ENCODE peak calls at places on chromosomes 16 and 17, in four cellular contexts. One of them, this sample, is unnamed. For H3K36me3, the result is how much of the 10 kb centered on the place peaks cover.

GRCh38 chr16:50238868-50239301 is 27.5 kb upstream of the ADCY7 start:
- DNase-seq in heart right ventricle: no peak
- DNase-seq in upper lobe of right lung: no peak
- DNase-seq in GM06990: no peak
- DNase-seq in this sample: no peak

GRCh38 chr17:55175788-55176425 is 88.9 kb upstream of the HLF start:
- DNase-seq in heart right ventricle: no peak
- DNase-seq in upper lobe of right lung: no peak
- DNase-seq in GM06990: no peak
- DNase-seq in this sample: no peak

GRCh38 chr16:67683767-67684166 is 17.2 kb downstream of the C16orf86 start:
- DNase-seq in heart right ventricle: no peak
- DNase-seq in upper lobe of right lung: no peak
- DNase-seq in GM06990: no peak
- DNase-seq in this sample: no peak

GRCh38 chr17:45982791-45983613 is 16.0 kb upstream of the STH start:
- DNase-seq in heart right ventricle: no peak
- DNase-seq in upper lobe of right lung: no peak
- DNase-seq in GM06990: no peak
- DNase-seq in this sample: no peak

GRCh38 chr17:33200116-33200515 is 93.0 kb downstream of the ASIC2 start:
- DNase-seq in heart right ventricle: no peak
- DNase-seq in upper lobe of right lung: no peak
- DNase-seq in GM06990: no peak
- DNase-seq in this sample: no peak

GRCh38 chr17:9002610-9003354 is 18.5 kb upstream of the NTN1 start:
- DNase-seq in heart right ventricle: peak
- DNase-seq in upper lobe of right lung: no peak
- DNase-seq in GM06990: no peak
- DNase-seq in this sample: peak

GRCh38 chr17:68381076-68381900 is 76.0 kb downstream of the WIPI1 start:
- DNase-seq in heart right ventricle: no peak
- DNase-seq in upper lobe of right lung: peak
- DNase-seq in GM06990: no peak
- DNase-seq in this sample: no peak

GRCh38 chr16:10045947-10046346 is 136.3 kb downstream of the GRIN2A start:
- DNase-seq in heart right ventricle: no peak
- DNase-seq in upper lobe of right lung: no peak
- DNase-seq in GM06990: no peak
- DNase-seq in this sample: no peak

GRCh38 chr17:68600123-68600880 is 865 bp downstream of the FAM20A start:
- DNase-seq in heart right ventricle: peak
- DNase-seq in upper lobe of right lung: peak
- DNase-seq in GM06990: peak
- DNase-seq in this sample: peak

GRCh38 chr17:16486373-16487250 is 5.4 kb downstream of the LRRC75A start:
- DNase-seq in heart right ventricle: peak
- DNase-seq in upper lobe of right lung: peak
- DNase-seq in GM06990: no peak
- DNase-seq in this sample: peak

GRCh38 chr17:82963104-82963950 is 116.1 kb upstream of the METRNL start:
- DNase-seq in heart right ventricle: peak
- DNase-seq in upper lobe of right lung: peak
- DNase-seq in GM06990: no peak
- DNase-seq in this sample: peak

GRCh38 chr17:65323055-65323454 is 185.9 kb downstream of the RGS9 start:
- DNase-seq in heart right ventricle: no peak
- DNase-seq in upper lobe of right lung: no peak
- DNase-seq in GM06990: no peak
- DNase-seq in this sample: no peak

GRCh38 chr16:80006175-80006895 is 405.8 kb upstream of the MAF start:
- DNase-seq in heart right ventricle: peak
- DNase-seq in upper lobe of right lung: no peak
- DNase-seq in GM06990: no peak
- DNase-seq in this sample: peak

GRCh38 chr17:83085103-83085502 is 5.7 kb downstream of the METRNL start:
- DNase-seq in heart right ventricle: no peak
- DNase-seq in upper lobe of right lung: no peak
- DNase-seq in GM06990: no peak
- DNase-seq in this sample: no peak

GRCh38 chr17:39306509-39307212 is 80.9 kb upstream of the STAC2 start:
- DNase-seq in heart right ventricle: no peak
- DNase-seq in upper lobe of right lung: no peak
- DNase-seq in GM06990: peak
- DNase-seq in this sample: no peak

GRCh38 chr17:10061131-10061581 is 137.2 kb downstream of the GAS7 start:
- DNase-seq in heart right ventricle: no peak
- DNase-seq in upper lobe of right lung: no peak
- DNase-seq in GM06990: no peak
- DNase-seq in this sample: no peak

GRCh38 chr17:80413771-80414507 is 1.0 kb upstream of the ENDOV start:
- DNase-seq in heart right ventricle: no peak
- DNase-seq in upper lobe of right lung: no peak
- DNase-seq in GM06990: no peak
- DNase-seq in this sample: no peak

GRCh38 chr17:4947411-4948165 is 742 bp downstream of the PFN1 start:
- DNase-seq in heart right ventricle: peak
- DNase-seq in upper lobe of right lung: peak
- DNase-seq in GM06990: peak
- DNase-seq in this sample: peak

GRCh38 chr16:52416888-52417287 is 130.1 kb downstream of the TOX3 start:
- DNase-seq in heart right ventricle: no peak
- DNase-seq in upper lobe of right lung: no peak
- DNase-seq in GM06990: no peak
- DNase-seq in this sample: no peak

GRCh38 chr17:60744355-60744958 is 66.8 kb downstream of the BCAS3 start:
- DNase-seq in heart right ventricle: no peak
- DNase-seq in upper lobe of right lung: no peak
- DNase-seq in GM06990: no peak
- DNase-seq in this sample: no peak

GRCh38 chr17:20121359-20122235 is 112.4 kb downstream of the SPECC1 start:
- DNase-seq in heart right ventricle: peak
- DNase-seq in upper lobe of right lung: peak
- DNase-seq in GM06990: no peak
- DNase-seq in this sample: peak

GRCh38 chr16:31295206-31295605 is 35.4 kb downstream of the ITGAM start:
- DNase-seq in heart right ventricle: no peak
- DNase-seq in upper lobe of right lung: no peak
- DNase-seq in GM06990: no peak
- DNase-seq in this sample: no peak

GRCh38 chr17:66165537-66166123 is 26.3 kb downstream of the CEP112 start:
- DNase-seq in heart right ventricle: no peak
- DNase-seq in upper lobe of right lung: no peak
- DNase-seq in GM06990: no peak
- DNase-seq in this sample: no peak

GRCh38 chr17:10875411-10875810 is 37.5 kb upstream of the PIRT start:
- DNase-seq in heart right ventricle: no peak
- DNase-seq in upper lobe of right lung: no peak
- DNase-seq in GM06990: no peak
- DNase-seq in this sample: no peak

GRCh38 chr16:23587726-23588125 is 8.4 kb downstream of the NDUFAB1 start:
- DNase-seq in heart right ventricle: peak
- DNase-seq in upper lobe of right lung: no peak
- DNase-seq in GM06990: no peak
- DNase-seq in this sample: peak

GRCh38 chr16:57770361-57770760 is 31.9 kb downstream of the KIFC3 start:
- DNase-seq in heart right ventricle: no peak
- DNase-seq in upper lobe of right lung: no peak
- DNase-seq in GM06990: no peak
- DNase-seq in this sample: no peak

GRCh38 chr17:35051183-35051578 is 12.3 kb downstream of the RFFL start:
- DNase-seq in heart right ventricle: no peak
- DNase-seq in upper lobe of right lung: no peak
- DNase-seq in GM06990: peak
- DNase-seq in this sample: no peak

GRCh38 chr16:86571197-86571915 is 4.7 kb downstream of the FOXC2 start:
- DNase-seq in heart right ventricle: no peak
- DNase-seq in upper lobe of right lung: no peak
- DNase-seq in GM06990: no peak
- DNase-seq in this sample: no peak
- H3K4me3 ChIP-seq in heart right ventricle: peak
- H3K4me3 ChIP-seq in upper lobe of right lung: peak
- H3K4me3 ChIP-seq in GM06990: no peak
- H3K4me3 ChIP-seq in this sample: peak

GRCh38 chr17:30506423-30506822 is 29.2 kb downstream of the GOSR1 start:
- DNase-seq in heart right ventricle: no peak
- DNase-seq in upper lobe of right lung: no peak
- DNase-seq in GM06990: no peak
- DNase-seq in this sample: no peak

GRCh38 chr17:30503558-30503957 is 26.4 kb downstream of the GOSR1 start:
- DNase-seq in heart right ventricle: no peak
- DNase-seq in upper lobe of right lung: no peak
- DNase-seq in GM06990: no peak
- DNase-seq in this sample: no peak

GRCh38 chr17:30505868-30506417 is 28.7 kb downstream of the GOSR1 start:
- DNase-seq in heart right ventricle: no peak
- DNase-seq in upper lobe of right lung: no peak
- DNase-seq in GM06990: no peak
- DNase-seq in this sample: no peak
- H3K36me3 ChIP-seq in heart right ventricle: under half
- H3K36me3 ChIP-seq in upper lobe of right lung: half or more
- H3K36me3 ChIP-seq in GM06990: under half
- H3K36me3 ChIP-seq in this sample: half or more

GRCh38 chr17:57628421-57628820 is 116.7 kb downstream of the CCDC182 start:
- DNase-seq in heart right ventricle: no peak
- DNase-seq in upper lobe of right lung: peak
- DNase-seq in GM06990: no peak
- DNase-seq in this sample: no peak

GRCh38 chr17:57627591-57627990 is 117.5 kb downstream of the CCDC182 start:
- DNase-seq in heart right ventricle: no peak
- DNase-seq in upper lobe of right lung: peak
- DNase-seq in GM06990: no peak
- DNase-seq in this sample: no peak

GRCh38 chr17:57625511-57625910 is 119.6 kb downstream of the CCDC182 start:
- DNase-seq in heart right ventricle: no peak
- DNase-seq in upper lobe of right lung: no peak
- DNase-seq in GM06990: no peak
- DNase-seq in this sample: no peak

GRCh38 chr17:57625957-57626356 is 119.1 kb downstream of the CCDC182 start:
- DNase-seq in heart right ventricle: no peak
- DNase-seq in upper lobe of right lung: peak
- DNase-seq in GM06990: no peak
- DNase-seq in this sample: no peak

GRCh38 chr17:57626520-57627210 is 118.4 kb downstream of the CCDC182 start:
- DNase-seq in heart right ventricle: no peak
- DNase-seq in upper lobe of right lung: peak
- DNase-seq in GM06990: no peak
- DNase-seq in this sample: no peak
- H3K4me3 ChIP-seq in heart right ventricle: no peak
- H3K4me3 ChIP-seq in upper lobe of right lung: no peak
- H3K4me3 ChIP-seq in GM06990: no peak
- H3K4me3 ChIP-seq in this sample: no peak

GRCh38 chr17:79085921-79086551 is 11.4 kb downstream of the ENGASE start:
- DNase-seq in heart right ventricle: peak
- DNase-seq in upper lobe of right lung: no peak
- DNase-seq in GM06990: no peak
- DNase-seq in this sample: no peak
- H3K36me3 ChIP-seq in heart right ventricle: under half
- H3K36me3 ChIP-seq in upper lobe of right lung: under half
- H3K36me3 ChIP-seq in GM06990: under half
- H3K36me3 ChIP-seq in this sample: half or more

DNA sequence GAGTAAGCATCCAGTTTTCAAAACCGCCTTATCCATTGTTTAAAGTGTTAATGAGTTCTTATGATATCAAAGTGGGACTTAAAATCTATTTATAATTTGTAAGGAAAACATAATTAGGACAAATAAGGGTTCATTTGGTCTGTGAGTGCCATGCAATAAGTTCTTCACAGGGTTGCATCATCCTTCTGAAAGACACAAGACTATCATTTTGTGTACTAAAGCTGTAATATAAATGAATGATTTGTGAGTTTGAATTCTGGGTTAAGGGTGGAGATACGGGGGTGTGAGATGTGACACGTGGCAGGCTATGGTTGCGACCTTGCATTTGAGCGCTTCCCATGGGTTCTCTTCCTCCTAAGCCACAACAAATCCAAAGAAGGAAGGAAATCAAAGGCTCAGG is 6.8 kb downstream of the GAN start:
- DNase-seq in heart right ventricle: no peak
- DNase-seq in upper lobe of right lung: no peak
- DNase-seq in GM06990: no peak
- DNase-seq in this sample: no peak
- H3K4me3 ChIP-seq in heart right ventricle: no peak
- H3K4me3 ChIP-seq in upper lobe of right lung: no peak
- H3K4me3 ChIP-seq in GM06990: no peak
- H3K4me3 ChIP-seq in this sample: no peak

GRCh38 chr16:48287239-48287638 is 39.9 kb upstream of the ABCC11 start:
- DNase-seq in heart right ventricle: no peak
- DNase-seq in upper lobe of right lung: no peak
- DNase-seq in GM06990: no peak
- DNase-seq in this sample: no peak

GRCh38 chr16:48295493-48296281 is 48.3 kb upstream of the ABCC11 start:
- DNase-seq in heart right ventricle: no peak
- DNase-seq in upper lobe of right lung: no peak
- DNase-seq in GM06990: no peak
- DNase-seq in this sample: no peak

GRCh38 chr16:48292452-48292851 is 45.1 kb upstream of the ABCC11 start:
- DNase-seq in heart right ventricle: no peak
- DNase-seq in upper lobe of right lung: no peak
- DNase-seq in GM06990: no peak
- DNase-seq in this sample: no peak

GRCh38 chr16:48291754-48292153 is 44.4 kb upstream of the ABCC11 start:
- DNase-seq in heart right ventricle: no peak
- DNase-seq in upper lobe of right lung: no peak
- DNase-seq in GM06990: no peak
- DNase-seq in this sample: no peak

GRCh38 chr16:48291303-48291702 is 44.0 kb upstream of the ABCC11 start:
- DNase-seq in heart right ventricle: no peak
- DNase-seq in upper lobe of right lung: no peak
- DNase-seq in GM06990: no peak
- DNase-seq in this sample: no peak
- H3K36me3 ChIP-seq in heart right ventricle: under half
- H3K36me3 ChIP-seq in upper lobe of right lung: under half
- H3K36me3 ChIP-seq in GM06990: under half
- H3K36me3 ChIP-seq in this sample: half or more

GRCh38 chr16:3530371-3530914 is 29.6 kb downstream of the CLUAP1 start:
- DNase-seq in heart right ventricle: no peak
- DNase-seq in upper lobe of right lung: peak
- DNase-seq in GM06990: no peak
- DNase-seq in this sample: no peak
- H3K4me3 ChIP-seq in heart right ventricle: no peak
- H3K4me3 ChIP-seq in upper lobe of right lung: no peak
- H3K4me3 ChIP-seq in GM06990: no peak
- H3K4me3 ChIP-seq in this sample: no peak

DNA sequence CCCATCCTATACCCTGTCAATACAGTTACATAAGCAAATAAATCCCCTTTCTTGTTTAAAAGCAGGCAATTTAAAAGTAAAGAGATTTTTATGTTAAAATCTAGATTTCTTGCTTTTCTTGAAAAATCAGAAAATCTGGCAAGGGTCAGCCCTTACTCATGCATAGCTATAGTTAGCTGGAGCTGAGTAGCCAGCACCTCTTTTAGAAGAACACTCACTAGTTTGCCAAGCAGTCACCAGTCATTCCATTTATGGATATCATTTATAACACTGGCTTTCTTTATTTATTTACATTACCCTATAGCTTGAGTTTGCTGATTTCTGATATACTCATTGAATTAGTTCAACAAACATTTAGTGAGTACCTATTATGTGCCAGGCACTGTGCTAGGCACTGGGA is 45.7 kb downstream of the NXPH3 start:
- DNase-seq in heart right ventricle: no peak
- DNase-seq in upper lobe of right lung: no peak
- DNase-seq in GM06990: no peak
- DNase-seq in this sample: no peak
- H3K36me3 ChIP-seq in heart right ventricle: under half
- H3K36me3 ChIP-seq in upper lobe of right lung: half or more
- H3K36me3 ChIP-seq in GM06990: under half
- H3K36me3 ChIP-seq in this sample: half or more

This sample was measured in left ventricle myocardium inferior.